ENCODE peak calls at places on chromosomes 4 and X, in four cellular contexts. S is IMR-90, O is sigmoid colon, X is heart right ventricle. I is an unnamed sample.

GRCh38 chrX:10548681-10549080 is 71.7 kb downstream of the MID1 start:
- DNase-seq in S (no peak), X (no peak), O (no peak), I (no peak)

GRCh38 chr4:125266901-125267601 is 47.7 kb upstream of the FAT4 start:
- DNase-seq in X (no peak), S (peak), O (no peak), I (no peak)

GRCh38 chr4:69818060-69818639 is 41.8 kb downstream of the SULT1E1 start:
- DNase-seq in O (no peak), S (no peak), X (no peak), I (no peak)

GRCh38 chr4:184143770-184144564 is 73.7 kb downstream of the ENPP6 start:
- DNase-seq in O (no peak), S (no peak), X (peak), I (no peak)

GRCh38 chr4:183335369-183335940 is 13.2 kb upstream of the CLDN24 start:
- DNase-seq in S (peak), O (no peak), X (no peak), I (peak)

GRCh38 chr4:37685211-37685725 is 908 bp downstream of the RELL1 start:
- DNase-seq in X (no peak), O (peak), S (peak), I (no peak)

GRCh38 chr4:152344001-152344400 is 191.9 kb downstream of the FBXW7 start:
- DNase-seq in O (no peak), X (no peak), S (no peak), I (no peak)

GRCh38 chr4:6023766-6024165 is 5.5 kb upstream of the C4orf50 start:
- DNase-seq in O (no peak), S (no peak), X (no peak), I (no peak)

GRCh38 chr4:1239141-1239948 is 9.6 kb downstream of the CTBP1 start:
- DNase-seq in O (peak), X (peak), S (no peak), I (peak)

GRCh38 chrX:118420462-118420861 is 74.6 kb downstream of the WDR44 start:
- DNase-seq in O (no peak), S (peak), X (no peak), I (no peak)

GRCh38 chrX:2691543-2692220 is 587 bp downstream of the CD99 start:
- DNase-seq in X (peak), O (peak), S (peak), I (no peak)

GRCh38 chrX:117982702-117983392 is 133.8 kb downstream of the KLHL13 start:
- DNase-seq in X (no peak), S (no peak), O (no peak), I (no peak)

GRCh38 chr4:76821661-76822060 is 76.3 kb downstream of the SOWAHB start:
- DNase-seq in S (peak), X (no peak), O (no peak), I (no peak)

GRCh38 chrX:68995780-68996551 is 167.1 kb downstream of the EFNB1 start:
- DNase-seq in S (peak), O (no peak), X (peak), I (no peak)
- H3K27ac ChIP-seq in S (peak), O (peak), X (peak), I (no peak)

GRCh38 chr4:142815834-142816233 is 30.3 kb downstream of the INPP4B start:
- DNase-seq in S (peak), X (no peak), O (no peak), I (no peak)

GRCh38 chr4:142813388-142813787 is 32.7 kb downstream of the INPP4B start:
- DNase-seq in O (no peak), S (no peak), X (no peak), I (no peak)

GRCh38 chr4:142817442-142817841 is 28.7 kb downstream of the INPP4B start:
- DNase-seq in O (no peak), X (no peak), S (peak), I (no peak)

GRCh38 chr4:142818476-142818875 is 27.6 kb downstream of the INPP4B start:
- DNase-seq in S (no peak), O (no peak), X (no peak), I (no peak)

GRCh38 chr4:142818009-142818408 is 28.1 kb downstream of the INPP4B start:
- DNase-seq in O (no peak), X (no peak), S (peak), I (no peak)
- H3K4me3 ChIP-seq in O (no peak), X (no peak), S (no peak), I (peak)

DNA sequence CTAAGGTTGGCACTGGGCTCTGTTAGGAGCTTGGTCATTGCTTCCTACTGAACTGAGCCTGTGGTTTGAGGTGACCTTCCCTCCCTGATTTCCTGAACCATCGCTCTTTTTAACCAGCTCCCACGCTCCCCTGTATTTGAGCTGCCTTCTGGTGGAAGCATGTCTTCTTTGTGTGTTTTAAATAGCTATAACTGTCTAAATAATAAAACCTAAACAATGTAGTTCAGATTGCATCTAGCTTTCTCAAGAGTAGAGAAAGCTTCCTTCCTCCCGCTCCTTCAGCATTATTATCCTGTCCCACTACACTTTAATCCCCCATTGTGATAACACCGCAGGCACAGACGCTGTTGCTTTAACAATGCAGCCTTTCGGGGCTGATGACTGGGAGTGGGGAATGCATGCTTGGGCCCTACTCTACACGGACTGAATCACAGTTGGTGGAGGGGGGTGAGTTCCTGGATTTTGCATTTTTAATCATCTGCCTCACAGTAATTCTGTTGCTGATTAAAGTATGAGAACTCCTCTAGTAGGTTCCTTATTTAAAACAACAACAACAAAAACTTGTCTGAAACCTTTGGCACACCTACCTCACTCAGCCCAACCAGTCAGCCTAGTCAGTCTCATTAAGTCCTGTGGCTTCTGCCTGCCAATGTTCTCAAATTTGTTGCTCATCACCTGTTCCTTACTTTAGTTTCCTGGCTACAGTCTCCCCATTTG is 6.6 kb downstream of the SMS start:
- DNase-seq in O (no peak), X (no peak), S (peak), I (no peak)
- H3K27ac ChIP-seq in O (peak), X (peak), S (peak), I (peak)

DNA sequence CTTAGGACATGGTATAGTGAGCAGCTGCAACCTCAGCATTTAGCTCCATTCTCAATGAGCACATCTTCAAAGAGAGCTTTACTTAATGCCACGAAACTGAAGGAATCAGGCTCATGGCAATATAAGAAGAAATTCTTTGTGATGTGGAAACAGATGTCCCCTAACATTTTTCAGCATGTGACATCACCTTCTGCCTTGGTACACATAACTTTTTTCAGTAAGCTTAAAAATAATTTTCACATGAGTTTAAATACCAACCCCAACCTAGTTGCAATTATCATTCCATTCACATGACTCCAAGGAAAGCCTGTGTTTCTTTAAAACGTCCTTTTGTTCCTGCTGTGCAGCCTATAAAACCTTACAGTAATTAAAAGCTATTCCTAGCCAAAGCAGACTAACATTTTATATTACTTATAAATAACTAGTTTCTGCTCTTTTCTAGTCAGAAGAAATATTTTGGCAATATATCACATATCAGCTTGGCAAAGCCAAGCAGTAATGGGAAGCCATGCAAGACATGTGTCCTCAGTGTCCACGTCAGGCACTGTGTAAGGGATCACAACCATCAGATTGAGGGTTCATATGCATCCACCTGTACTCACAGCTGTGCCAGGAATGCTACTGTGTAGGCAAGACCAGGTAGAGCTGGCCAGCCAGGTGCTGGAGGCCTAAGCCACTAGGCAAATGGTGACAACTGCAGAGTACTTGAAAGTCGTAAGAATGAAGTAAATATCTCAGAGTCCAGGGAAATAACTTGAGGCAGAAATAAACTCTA is 466.6 kb downstream of the INPP4B start:
- DNase-seq in O (no peak), S (peak), X (no peak), I (no peak)
- H3K4me3 ChIP-seq in O (no peak), S (no peak), X (no peak), I (no peak)

GRCh38 chrX:38804481-38805293 is 3.4 kb downstream of the MID1IP1 start:
- DNase-seq in S (no peak), O (peak), X (peak), I (peak)

GRCh38 chrX:38806054-38806389 is 4.8 kb downstream of the MID1IP1 start:
- DNase-seq in X (no peak), O (no peak), S (no peak), I (no peak)

GRCh38 chrX:38805294-38806053 is 4.2 kb downstream of the MID1IP1 start:
- DNase-seq in S (peak), O (peak), X (peak), I (peak)

GRCh38 chrX:38807873-38808272 is 6.6 kb downstream of the MID1IP1 start:
- DNase-seq in X (no peak), O (no peak), S (no peak), I (no peak)

GRCh38 chrX:38806875-38807601 is 5.8 kb downstream of the MID1IP1 start:
- DNase-seq in O (no peak), X (no peak), S (no peak), I (no peak)
- H3K27ac ChIP-seq in O (peak), X (peak), S (peak), I (peak)

DNA sequence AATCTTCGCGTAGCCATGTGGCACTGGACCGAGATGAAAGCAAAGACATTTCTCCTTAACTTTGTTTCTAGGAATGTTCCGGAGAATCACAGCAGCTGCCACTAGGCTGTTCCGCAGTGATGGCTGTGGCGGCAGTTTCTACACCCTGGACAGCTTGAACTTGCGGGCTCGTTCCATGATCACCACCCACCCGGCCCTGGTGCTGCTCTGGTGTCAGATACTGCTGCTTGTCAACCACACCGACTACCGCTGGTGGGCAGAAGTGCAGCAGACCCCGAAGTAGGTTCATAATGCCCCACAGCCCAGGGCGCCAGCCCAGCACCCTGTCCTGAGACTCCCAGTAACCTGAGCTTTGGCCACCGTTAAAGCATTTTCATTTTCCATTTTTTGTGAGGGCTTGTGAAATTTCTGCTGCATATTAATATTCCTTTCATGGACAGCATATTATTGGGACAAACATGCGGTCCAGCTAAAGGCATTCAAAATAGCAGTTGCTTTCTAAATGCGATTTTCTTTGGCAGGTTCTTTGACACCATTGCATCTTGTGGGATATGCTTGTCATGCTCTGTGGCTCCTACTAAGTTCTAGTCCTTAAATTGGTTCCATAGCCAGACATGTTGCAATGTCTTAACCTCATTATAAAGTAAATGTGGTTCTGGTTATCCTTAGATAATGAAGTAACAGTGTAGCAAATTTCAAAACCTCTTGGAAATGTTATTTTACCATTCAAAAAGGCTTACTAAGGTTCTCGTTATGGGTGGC is 49.1 kb upstream of the MSANTD1 start:
- DNase-seq in X (no peak), S (no peak), O (no peak), I (no peak)
- H3K4me3 ChIP-seq in X (no peak), S (no peak), O (no peak), I (no peak)

I was measured in coronary artery.